ENCODE peak calls at places on chromosomes 6 and 20, in ten cellular contexts. A is DMS 273 treated with DMSO at 0.1 percent for 48 hours; T is hepatocyte; X is activated CD4-positive, alpha-beta T cell treated with anti-CD3 and anti-CD28 coated beads for 36 hours; R is activated CD4-positive, alpha-beta memory T cell treated with anti-CD3 and anti-CD28 coated beads for 36 hours; W is breast epithelium; Z is activated naive CD8-positive, alpha-beta T cell treated with anti-CD3 and anti-CD28 coated beads, Interleukin-2, amount 50 U/mL, for 16 hours; P is germinal center; H is CD4-positive, alpha-beta T cell; K is T-helper 2 cell. G is an unnamed sample.

GRCh38 chr6:167851349-167851952 is 24.7 kb downstream of the AFDN start:
- DNase-seq in R (no peak), T (no peak), P (no peak), K (no peak), W (no peak), H (no peak), Z (no peak), X (no peak), A (no peak), G (no peak)

GRCh38 chr6:109794201-109794926 is 103.3 kb downstream of the FIG4 start:
- DNase-seq in P (no peak), T (peak; percentile 39), W (no peak), K (no peak), A (no peak), R (no peak), Z (no peak), H (no peak), X (no peak), G (no peak)

GRCh38 chr20:982754-983153 is 19.4 kb downstream of the RSPO4 start:
- DNase-seq in X (no peak), K (no peak), Z (no peak), H (no peak), R (no peak), T (no peak), W (no peak), P (no peak), A (no peak), G (no peak)

GRCh38 chr6:41688256-41688965 is 47.0 kb downstream of the TFEB start:
- DNase-seq in A (no peak), R (no peak), X (no peak), W (peak; percentile 36), K (no peak), T (no peak), Z (no peak), P (no peak), H (no peak), G (no peak)

GRCh38 chr6:125303512-125303854 is 1.7 kb upstream of the HDDC2 start:
- DNase-seq in H (no peak), W (no peak), A (no peak), Z (no peak), X (no peak), P (no peak), T (no peak), R (no peak), K (no peak), G (no peak)

GRCh38 chr6:8132130-8132529 is 29.8 kb upstream of the EEF1E1 start:
- DNase-seq in R (no peak), K (no peak), P (no peak), T (no peak), H (no peak), Z (no peak), X (no peak), W (no peak), A (no peak), G (no peak)

GRCh38 chr6:36442083-36442670 is 477 bp downstream of the PXT1 start:
- DNase-seq in W (no peak), P (no peak), K (no peak), A (no peak), R (peak; percentile 15), Z (no peak), X (peak; percentile 14), T (no peak), H (no peak), G (no peak)

GRCh38 chr6:131488780-131489179 is 84.2 kb upstream of the ARG1 start:
- DNase-seq in T (no peak), A (no peak), R (no peak), H (no peak), P (no peak), K (no peak), X (no peak), Z (no peak), W (no peak), G (no peak)

GRCh38 chr6:117270121-117270959 is 5.0 kb downstream of the VGLL2 start:
- DNase-seq in Z (no peak), A (no peak), K (no peak), H (no peak), P (no peak), R (no peak), X (peak; percentile 10), T (peak; percentile 36), W (no peak), G (no peak)

GRCh38 chr6:85041376-85041775 is 277.0 kb upstream of the TBX18 start:
- DNase-seq in W (no peak), A (no peak), P (no peak), H (no peak), T (no peak), K (no peak), Z (no peak), X (no peak), R (no peak), G (no peak)